ENCODE peak calls at places on chromosomes 6 and 20, in nine cellular contexts. O, Z, J, S, L, D, C, T and K are unnamed samples.

GRCh38 chr20:6000851-6001250 is 50.4 kb downstream of the MCM8 start:
- DNase-seq in L (no peak), D (no peak), T (no peak), Z (no peak), S (no peak), J (no peak), C (no peak), O (no peak), K (no peak)

GRCh38 chr20:21053002-21053762 is 53.0 kb downstream of the LINC00237 start:
- DNase-seq in Z (no peak), O (no peak), D (no peak), C (no peak), T (no peak), J (no peak), S (no peak), L (no peak), K (no peak)

GRCh38 chr20:44738779-44739477 is 6.7 kb upstream of the KCNK15 start:
- DNase-seq in C (peak), T (no peak), D (peak), O (no peak), S (peak), Z (peak), L (peak), J (peak), K (peak)

GRCh38 chr20:47241345-47241781 is 115.1 kb downstream of the ZMYND8 start:
- DNase-seq in S (peak), C (peak), J (no peak), T (no peak), L (no peak), O (no peak), D (no peak), Z (no peak), K (no peak)

GRCh38 chr6:53031281-53031680 is 33.9 kb upstream of the FBXO9 start:
- DNase-seq in Z (no peak), S (no peak), L (no peak), J (no peak), O (no peak), C (no peak), D (no peak), T (no peak), K (no peak)

GRCh38 chr6:166672146-166672545 is 45.1 kb upstream of the RPS6KA2 start:
- DNase-seq in O (no peak), Z (no peak), D (no peak), S (no peak), J (no peak), C (no peak), T (peak), L (no peak), K (no peak)

GRCh38 chr6:11706186-11706585 is 72.4 kb downstream of the ADTRP start:
- DNase-seq in L (no peak), O (no peak), T (no peak), Z (no peak), S (no peak), J (no peak), C (no peak), D (no peak), K (no peak)

GRCh38 chr20:3227511-3227910 is 11.5 kb downstream of the SLC4A11 start:
- DNase-seq in S (no peak), C (no peak), Z (no peak), J (no peak), O (no peak), L (no peak), T (no peak), D (no peak), K (no peak)

GRCh38 chr20:24462461-24463010 is 6.9 kb upstream of the SYNDIG1 start:
- DNase-seq in O (no peak), T (no peak), S (no peak), L (no peak), J (no peak), D (no peak), Z (no peak), C (no peak), K (no peak)

GRCh38 chr20:10715035-10715434 is 41.2 kb upstream of the JAG1 start:
- DNase-seq in O (no peak), T (no peak), Z (no peak), S (no peak), C (peak), J (no peak), L (no peak), D (no peak), K (no peak)

GRCh38 chr6:116550796-116551195 is 2.8 kb upstream of the CALHM4 start:
- DNase-seq in S (no peak), L (no peak), J (no peak), Z (no peak), C (no peak), T (no peak), O (no peak), D (no peak), K (no peak)

GRCh38 chr6:36224918-36225461 is 28.4 kb downstream of the BRPF3 start:
- DNase-seq in T (no peak), S (no peak), C (peak), L (no peak), Z (no peak), J (no peak), O (no peak), D (no peak), K (no peak)

GRCh38 chr6:167828325-167828956 is 1.7 kb downstream of the AFDN start:
- DNase-seq in L (no peak), Z (no peak), J (no peak), S (no peak), D (no peak), C (no peak), O (no peak), T (no peak), K (no peak)

GRCh38 chr20:52937701-52938100 is 34.5 kb upstream of the TSHZ2 start:
- DNase-seq in J (no peak), C (no peak), T (no peak), S (no peak), Z (no peak), L (no peak), D (no peak), O (no peak), K (peak)

GRCh38 chr6:170067923-170068360 is 222.9 kb downstream of the DLL1 start:
- DNase-seq in D (peak), L (no peak), T (peak), Z (no peak), S (peak), C (no peak), O (peak), J (no peak), K (no peak)

GRCh38 chr6:101762851-101763250 is 369.3 kb downstream of the GRIK2 start:
- DNase-seq in C (peak), T (no peak), S (no peak), D (no peak), J (no peak), Z (no peak), O (no peak), L (no peak), K (no peak)

GRCh38 chr6:159400806-159401205 is 231.6 kb downstream of the FNDC1 start:
- DNase-seq in S (no peak), Z (no peak), O (peak), D (no peak), C (no peak), L (no peak), J (no peak), T (no peak), K (no peak)

GRCh38 chr6:152087701-152088100 is 280.2 kb downstream of the ESR1 start:
- DNase-seq in T (no peak), O (no peak), S (no peak), L (no peak), C (no peak), J (no peak), Z (no peak), D (no peak), K (no peak)

GRCh38 chr20:33477386-33478234 is 12.3 kb upstream of the CBFA2T2 start:
- DNase-seq in L (peak), J (no peak), Z (no peak), S (no peak), D (no peak), T (no peak), O (no peak), C (no peak), K (no peak)

GRCh38 chr6:33271098-33271607 is 523 bp downstream of the VPS52 start:
- DNase-seq in J (no peak), L (peak), S (no peak), D (no peak), C (peak), Z (no peak), T (no peak), O (no peak), K (no peak)

GRCh38 chr6:144922120-144922722 is 637.1 kb downstream of the UTRN start:
- DNase-seq in L (no peak), T (no peak), D (no peak), S (no peak), C (no peak), O (no peak), Z (no peak), J (no peak), K (no peak)

GRCh38 chr6:154683756-154684523 is 49.3 kb upstream of the SCAF8 start:
- DNase-seq in C (peak), L (peak), O (no peak), Z (no peak), D (no peak), T (no peak), S (no peak), J (no peak), K (peak)

GRCh38 chr20:59424976-59425375 is 124.6 kb downstream of the EDN3 start:
- DNase-seq in J (no peak), L (no peak), C (no peak), D (no peak), O (peak), T (no peak), Z (no peak), S (no peak), K (no peak)

GRCh38 chr20:59425572-59425971 is 125.2 kb downstream of the EDN3 start:
- DNase-seq in L (no peak), D (no peak), O (no peak), C (no peak), S (no peak), J (no peak), T (no peak), Z (no peak), K (no peak)

GRCh38 chr20:59431014-59431413 is 130.6 kb downstream of the EDN3 start:
- DNase-seq in L (no peak), D (no peak), O (no peak), T (no peak), J (no peak), S (no peak), Z (no peak), C (no peak), K (no peak)

GRCh38 chr20:59428006-59428405 is 127.6 kb downstream of the EDN3 start:
- DNase-seq in L (no peak), J (no peak), T (no peak), S (no peak), Z (no peak), O (no peak), D (no peak), C (no peak), K (no peak)

GRCh38 chr20:59428441-59429205 is 128.2 kb downstream of the EDN3 start:
- DNase-seq in S (no peak), J (no peak), Z (no peak), T (no peak), C (no peak), D (no peak), L (no peak), O (peak), K (peak)
- TF ChIP-seq CTCF in S (no peak), J (no peak), Z (peak), T (no peak), C (no peak), D (no peak), L (no peak), O (no peak), K (peak)

DNA sequence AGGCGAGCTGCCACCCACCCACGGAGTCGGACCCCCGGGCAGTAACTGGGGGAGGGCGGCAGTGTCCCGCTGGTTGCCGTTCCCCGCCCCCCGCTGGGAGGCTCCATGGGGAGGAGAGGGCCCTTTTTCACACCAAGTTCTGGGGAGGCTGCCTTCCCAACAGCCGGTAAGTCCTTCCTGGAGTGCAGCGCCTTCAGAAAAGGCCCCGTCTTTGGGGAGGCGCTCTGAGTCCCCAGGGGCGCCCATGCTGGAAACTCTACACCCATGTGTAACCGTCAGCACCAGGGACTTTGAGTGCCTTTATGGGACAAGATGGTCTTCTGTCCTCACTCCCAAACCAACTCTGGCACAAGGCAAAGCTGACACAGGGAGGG is 435 bp upstream of the SOX18 start:
- DNase-seq in S (no peak), T (no peak), O (no peak), J (no peak), Z (no peak), C (no peak), L (no peak), D (no peak), K (no peak)
- H3K4me3 ChIP-seq in S (peak), T (peak), O (no peak), J (peak), Z (no peak), C (no peak), L (no peak), D (peak), K (no peak)

DNA sequence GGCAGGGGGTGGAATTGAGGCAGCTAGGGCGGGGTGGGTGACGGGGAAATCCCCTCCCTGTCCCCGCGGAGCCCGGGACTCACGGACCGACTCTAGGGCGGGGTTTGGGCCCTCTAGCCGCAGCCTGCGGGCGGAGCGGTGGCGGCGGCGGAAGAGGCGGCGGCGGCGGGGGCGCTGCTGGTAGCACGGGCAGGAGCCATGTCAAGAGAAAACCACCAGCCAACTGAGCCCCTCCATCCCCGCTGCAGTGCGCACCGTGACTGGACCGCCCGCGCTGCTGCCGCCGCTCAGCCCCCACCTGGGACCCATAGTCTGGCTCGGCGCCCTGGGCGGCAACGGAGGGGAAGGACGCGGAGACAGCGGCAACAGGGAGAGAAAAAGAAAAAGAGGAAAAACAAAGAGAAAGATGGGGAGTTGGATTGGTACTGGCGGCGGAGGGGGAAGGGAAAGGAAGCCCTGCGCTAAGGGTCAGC is 1.2 kb upstream of the C6orf62 start:
- DNase-seq in D (peak), Z (peak), O (peak), C (peak), L (peak), J (peak), S (peak), T (peak), K (peak)
- TF ChIP-seq CTCF in D (no peak), Z (no peak), O (no peak), C (no peak), L (no peak), J (no peak), S (no peak), T (no peak), K (no peak)

DNA sequence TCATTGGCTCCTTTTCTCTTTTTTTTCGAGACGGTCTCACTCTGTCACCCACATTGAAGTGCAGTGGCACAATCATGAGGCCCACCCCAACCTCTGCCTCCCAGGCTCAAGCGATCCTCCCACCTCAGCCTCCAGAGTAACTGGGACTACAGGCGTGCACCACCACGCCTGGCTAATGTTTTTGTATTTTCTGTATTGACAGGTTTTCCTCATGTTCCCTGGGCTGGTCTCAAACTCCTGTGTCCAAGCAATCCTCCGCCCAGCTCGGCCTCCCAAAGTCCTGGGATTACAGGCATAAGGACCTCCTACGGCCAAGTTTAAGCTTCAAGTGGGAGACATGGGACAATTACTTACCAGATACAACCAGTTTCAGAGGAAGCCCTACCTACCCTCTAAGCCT is 9.4 kb upstream of the POU5F1 start:
- DNase-seq in S (no peak), Z (no peak), J (no peak), C (no peak), L (no peak), O (no peak), D (no peak), T (no peak), K (no peak)
- H3K4me3 ChIP-seq in S (no peak), Z (no peak), J (no peak), C (peak), L (no peak), O (no peak), D (no peak), T (peak), K (no peak)

DNA sequence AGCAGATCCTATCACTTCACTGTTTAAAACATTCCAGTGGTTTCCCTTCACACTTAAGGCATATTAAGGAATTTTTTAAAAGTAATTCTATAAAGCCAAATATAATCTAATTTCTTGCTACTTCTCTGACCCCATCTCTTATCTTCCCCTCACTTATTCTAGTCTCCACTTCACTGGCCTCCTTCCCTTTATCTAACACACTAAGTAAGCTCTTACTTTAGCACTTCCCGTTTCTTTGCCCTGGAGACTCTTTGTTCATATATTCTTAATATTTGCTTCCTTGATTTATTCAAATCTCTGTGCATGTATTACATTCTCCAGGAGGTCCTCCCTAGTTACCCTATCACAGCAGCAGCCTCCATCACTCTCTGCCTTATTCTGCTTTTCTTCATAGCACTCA is 20.3 kb downstream of the GTPBP2 start:
- DNase-seq in Z (no peak), C (no peak), J (no peak), D (no peak), T (no peak), O (no peak), S (no peak), L (no peak), K (no peak)
- TF ChIP-seq CTCF in Z (no peak), C (no peak), J (no peak), D (no peak), T (no peak), O (no peak), S (no peak), L (no peak), K (no peak)

DNA sequence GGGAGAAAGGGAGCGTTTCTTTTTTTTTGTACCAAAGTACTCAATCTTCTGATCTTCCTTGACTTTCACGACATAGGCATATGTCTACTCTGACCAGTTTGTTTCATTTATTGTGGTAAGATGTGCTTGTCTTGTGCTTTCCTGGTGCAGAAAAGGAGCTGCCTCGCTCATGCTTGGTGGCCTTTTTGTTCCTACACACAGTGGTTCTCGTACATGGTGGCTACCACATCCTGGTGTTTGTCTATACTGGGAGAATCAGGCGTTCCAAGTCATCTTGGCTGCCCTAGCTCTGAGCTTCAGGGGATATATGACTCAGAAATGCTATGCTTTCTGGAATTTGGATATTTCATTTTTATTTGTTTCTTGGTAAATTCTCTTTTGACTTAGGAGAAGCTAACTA is 31.8 kb downstream of the MYB start:
- DNase-seq in C (peak), O (no peak), Z (no peak), T (no peak), L (no peak), S (no peak), D (no peak), J (no peak), K (no peak)
- H3K4me3 ChIP-seq in C (no peak), O (no peak), Z (no peak), T (no peak), L (no peak), S (no peak), D (no peak), J (no peak), K (no peak)

GRCh38 chr6:47496935-47497579 is 19.5 kb downstream of the CD2AP start:
- DNase-seq in C (no peak), T (no peak), O (no peak), L (no peak), S (no peak), D (no peak), J (no peak), Z (no peak), K (no peak)

DNA sequence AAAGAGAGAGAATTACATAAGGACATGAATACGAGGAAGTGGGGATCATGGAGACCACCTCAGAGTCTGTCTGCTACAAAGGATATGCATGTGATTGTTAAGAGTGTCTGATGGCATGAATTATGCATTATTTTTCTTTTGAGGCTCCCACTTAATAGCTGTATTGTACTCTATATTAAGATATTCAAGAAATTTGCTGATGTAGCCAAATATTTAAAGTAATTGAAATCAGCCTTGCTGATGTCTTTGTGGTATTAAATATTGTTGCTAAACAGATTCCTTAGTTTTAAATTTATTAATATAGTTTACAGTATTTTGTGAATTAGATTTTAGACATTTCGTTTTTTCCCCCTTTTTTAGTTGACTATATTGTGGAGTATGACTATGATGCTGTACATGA is 25.3 kb downstream of the CD2AP start:
- DNase-seq in D (no peak), L (no peak), O (no peak), J (no peak), S (no peak), T (no peak), Z (no peak), C (no peak), K (no peak)
- TF ChIP-seq CTCF in D (no peak), L (no peak), O (no peak), J (no peak), S (no peak), T (no peak), Z (no peak), C (no peak), K (no peak)

GRCh38 chr6:21595951-21596378 is 2.4 kb downstream of the SOX4 start:
- DNase-seq in L (peak), T (no peak), D (no peak), S (peak), Z (no peak), O (no peak), C (no peak), J (no peak), K (no peak)

GRCh38 chr6:21596379-21597242 is 3.1 kb downstream of the SOX4 start:
- DNase-seq in S (peak), C (peak), J (peak), T (peak), O (peak), L (peak), D (peak), Z (peak), K (peak)

GRCh38 chr6:21597706-21598273 is 4.2 kb downstream of the SOX4 start:
- DNase-seq in O (no peak), L (peak), T (no peak), J (no peak), S (no peak), Z (no peak), C (peak), D (no peak), K (peak)

GRCh38 chr6:21598662-21599061 is 5.1 kb downstream of the SOX4 start:
- DNase-seq in O (no peak), C (peak), D (no peak), T (no peak), L (no peak), J (no peak), S (no peak), Z (no peak), K (no peak)

GRCh38 chr6:21597243-21597682 is 3.7 kb downstream of the SOX4 start:
- DNase-seq in D (no peak), C (no peak), O (no peak), J (no peak), L (no peak), T (no peak), S (no peak), Z (no peak), K (no peak)
- H3K4me3 ChIP-seq in D (peak), C (peak), O (no peak), J (peak), L (peak), T (peak), S (peak), Z (peak), K (peak)

DNA sequence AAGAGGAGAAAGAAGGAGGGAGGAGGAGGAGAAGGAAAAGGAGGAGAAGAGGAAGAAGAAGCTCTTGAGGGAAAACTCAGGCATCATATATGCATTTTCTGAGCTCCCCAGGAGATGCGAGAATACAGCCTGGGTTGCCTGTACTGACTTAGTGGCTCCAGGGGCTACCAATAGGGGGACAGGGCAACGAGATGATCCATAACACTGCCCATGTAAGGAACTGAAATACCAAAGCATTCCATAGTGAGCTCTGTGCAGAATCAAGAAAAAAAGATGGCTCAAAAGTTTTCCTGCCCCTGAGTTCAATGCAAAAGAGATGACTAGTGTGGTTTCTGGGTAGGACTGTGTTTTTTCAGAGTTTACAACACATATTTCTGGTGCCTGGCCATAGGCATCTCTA is 258.7 kb downstream of the ALDH8A1 start:
- DNase-seq in Z (no peak), C (no peak), T (no peak), O (no peak), D (no peak), L (no peak), J (no peak), S (no peak), K (no peak)
- TF ChIP-seq CTCF in Z (no peak), C (no peak), T (no peak), O (no peak), D (no peak), L (no peak), J (no peak), S (no peak), K (no peak)